ENCODE peak calls at places on chromosomes 12 and 14, in six cellular contexts. G is suprapubic skin; V is GM13976; A is stimulated activated CD8-positive, alpha-beta memory T cell treated with anti-CD3 and anti-CD28 coated beads, Interleukin-4, amount 100 ng/mL, for 48 hours; R is A172; N is right cardiac atrium. J is an unnamed sample.

GRCh38 chr14:79708991-79709390 is 502.3 kb downstream of the DIO2 start:
- DNase-seq in G (no peak), V (no peak), A (no peak), R (peak), N (no peak), J (no peak)

GRCh38 chr12:3178671-3179413 is 101.7 kb downstream of the TSPAN9 start:
- DNase-seq in G (no peak), V (no peak), A (no peak), R (no peak), N (no peak), J (no peak)

GRCh38 chr14:75647650-75648049 is 13.0 kb downstream of the ERG28 start:
- DNase-seq in G (no peak), V (no peak), A (no peak), R (no peak), N (peak), J (no peak)

GRCh38 chr12:18165422-18165871 is 75.5 kb upstream of the RERGL start:
- DNase-seq in G (no peak), V (peak), A (no peak), R (peak), N (no peak), J (no peak)

GRCh38 chr12:1907652-1908611 is 10.5 kb downstream of the CACNA2D4 start:
- DNase-seq in G (peak), V (peak), A (peak), R (no peak), N (no peak), J (peak)

GRCh38 chr12:2580821-2581220 is 213.9 kb upstream of the FKBP4 start:
- DNase-seq in G (no peak), V (no peak), A (no peak), R (peak), N (no peak), J (no peak)

GRCh38 chr14:96053600-96054381 is 14.6 kb downstream of the C14orf132 start:
- DNase-seq in G (no peak), V (no peak), A (peak), R (peak), N (peak), J (peak)

GRCh38 chr12:6343518-6343917 is 1.6 kb upstream of the TNFRSF1A start:
- DNase-seq in G (no peak), V (no peak), A (no peak), R (no peak), N (no peak), J (no peak)

GRCh38 chr14:99769799-99770198 is 23.4 kb upstream of the EML1 start:
- DNase-seq in G (no peak), V (no peak), A (no peak), R (no peak), N (no peak), J (no peak)

GRCh38 chr14:32129124-32129523 is 52.0 kb downstream of the ARHGAP5 start:
- DNase-seq in G (no peak), V (no peak), A (no peak), R (peak), N (no peak), J (no peak)

GRCh38 chr12:102388469-102388868 is 91.9 kb downstream of the IGF1 start:
- DNase-seq in G (no peak), V (no peak), A (no peak), R (no peak), N (no peak), J (no peak)

GRCh38 chr14:59695198-59695597 is 118.6 kb upstream of the CCDC175 start:
- DNase-seq in G (peak), V (no peak), A (no peak), R (no peak), N (no peak), J (no peak)

GRCh38 chr14:100622234-100622633 is 35.0 kb upstream of the BEGAIN start:
- DNase-seq in G (peak), V (no peak), A (no peak), R (no peak), N (no peak), J (no peak)

GRCh38 chr12:116539361-116539771 is 19.8 kb upstream of the MAP1LC3B2 start:
- DNase-seq in G (no peak), V (no peak), A (no peak), R (no peak), N (no peak), J (no peak)

GRCh38 chr14:81192594-81192993 is 28.2 kb downstream of the GTF2A1 start:
- DNase-seq in G (no peak), V (no peak), A (no peak), R (no peak), N (no peak), J (no peak)

GRCh38 chr12:100926669-100927248 is 132.2 kb downstream of the ANO4 start:
- DNase-seq in G (no peak), V (no peak), A (no peak), R (peak), N (no peak), J (no peak)

GRCh38 chr12:75868501-75868900 is 163.1 kb downstream of the PHLDA1 start:
- DNase-seq in G (no peak), V (no peak), A (no peak), R (no peak), N (no peak), J (no peak)

GRCh38 chr12:129049917-129050316 is 196.6 kb downstream of the GLT1D1 start:
- DNase-seq in G (no peak), V (no peak), A (no peak), R (no peak), N (no peak), J (no peak)

J was measured in coronary artery.